ENCODE peak calls at places on chromosomes 2 and 18, in four cellular contexts. J is GM23338, Q is SK-N-SH, G is Karpas-422. S is an unnamed sample.

GRCh38 chr18:2874765-2875164 is 28.0 kb downstream of the EMILIN2 start:
- DNase-seq in Q (no peak), G (no peak), J (no peak), S (no peak)

GRCh38 chr2:182915369-182916326 is 49.2 kb upstream of the FRZB start:
- DNase-seq in Q (no peak), J (no peak), G (no peak), S (peak; percentile 79)

GRCh38 chr2:9165625-9166024 is 41.0 kb upstream of the ASAP2 start:
- DNase-seq in G (no peak), J (no peak), Q (no peak), S (peak; percentile 73)

GRCh38 chr2:44810892-44811530 is 130.5 kb upstream of the SIX3 start:
- DNase-seq in G (no peak), J (peak; percentile 20), Q (no peak), S (no peak)

GRCh38 chr18:38481576-38481975 is 916.0 kb upstream of the CELF4 start:
- DNase-seq in G (no peak), J (no peak), Q (no peak), S (no peak)

GRCh38 chr18:49123431-49123830 is 172.7 kb upstream of the SMAD7 start:
- DNase-seq in Q (no peak), G (peak; percentile 9), J (no peak), S (no peak)

GRCh38 chr2:234955971-234956509 is 4.2 kb downstream of the SH3BP4 start:
- DNase-seq in Q (no peak), G (no peak), J (peak; percentile 29), S (no peak)

GRCh38 chr2:219525533-219526232 is 11.4 kb downstream of the ASIC4 start:
- DNase-seq in G (no peak), J (no peak), Q (peak; percentile 91), S (no peak)

GRCh38 chr2:217249086-217249485 is 389.2 kb upstream of the TNP1 start:
- DNase-seq in J (no peak), G (no peak), Q (no peak), S (no peak)

GRCh38 chr2:45808294-45808693 is 156.8 kb downstream of the PRKCE start:
- DNase-seq in J (no peak), Q (no peak), G (no peak), S (no peak)

GRCh38 chr2:40302751-40303150 is 149.1 kb downstream of the SLC8A1 start:
- DNase-seq in G (no peak), Q (no peak), J (no peak), S (no peak)

GRCh38 chr2:213150315-213150951 is 979 bp downstream of the IKZF2 start:
- DNase-seq in Q (no peak), J (peak; percentile 79), G (no peak), S (peak; percentile 81)

GRCh38 chr2:241219856-241220356 is 31.4 kb downstream of the ANO7 start:
- DNase-seq in Q (no peak), J (no peak), G (no peak), S (no peak)

GRCh38 chr2:109720379-109721116 is 73.6 kb upstream of the RGPD5 start:
- DNase-seq in G (no peak), J (no peak), Q (no peak), S (no peak)

GRCh38 chr2:112644155-112644932 is 1.4 kb upstream of the SLC20A1 start:
- DNase-seq in G (no peak), J (peak; percentile 58), Q (no peak), S (peak; percentile 92)

GRCh38 chr18:10419420-10420103 is 34.9 kb upstream of the APCDD1 start:
- DNase-seq in J (no peak), Q (no peak), G (no peak), S (no peak)

GRCh38 chr2:9675369-9676351 is 44.9 kb upstream of the YWHAQ start:
- DNase-seq in J (peak; percentile 18), G (no peak), Q (no peak), S (peak; percentile 87)

GRCh38 chr2:7882296-7882695 is 799.6 kb upstream of the ID2 start:
- DNase-seq in Q (no peak), J (no peak), G (no peak), S (no peak)

GRCh38 chr2:238966274-238966937 is 118.5 kb downstream of the TWIST2 start:
- DNase-seq in Q (no peak), G (no peak), J (no peak), S (no peak)

GRCh38 chr2:128894896-128895295 is 576.2 kb upstream of the HS6ST1 start:
- DNase-seq in G (no peak), Q (no peak), J (no peak), S (no peak)

GRCh38 chr2:241067501-241068135 is 34.5 kb downstream of the MTERF4 start:
- DNase-seq in J (no peak), Q (no peak), G (no peak), S (no peak)

GRCh38 chr2:10038716-10039115 is 4.6 kb upstream of the KLF11 start:
- DNase-seq in Q (no peak), G (no peak), J (no peak), S (no peak)

GRCh38 chr2:144430722-144431163 is 89.2 kb downstream of the ZEB2 start:
- DNase-seq in J (no peak), Q (peak; percentile 8), G (no peak), S (no peak)

GRCh38 chr2:239884051-239884405 is 141.1 kb downstream of the NDUFA10 start:
- DNase-seq in J (no peak), G (peak; percentile 29), Q (no peak), S (no peak)

GRCh38 chr18:28768791-28769768 is 592.1 kb upstream of the CDH2 start:
- DNase-seq in G (no peak), J (no peak), Q (no peak), S (no peak)

GRCh38 chr2:45643543-45644542 is 7.6 kb upstream of the PRKCE start:
- DNase-seq in J (peak; percentile 80), Q (peak; percentile 98), G (peak; percentile 91), S (peak; percentile 84)

GRCh38 chr2:86170449-86170848 is 24.8 kb downstream of the IMMT start:
- DNase-seq in J (no peak), G (no peak), Q (no peak), S (no peak)

GRCh38 chr2:10252202-10252601 is 50.5 kb upstream of the HPCAL1 start:
- DNase-seq in G (no peak), J (no peak), Q (no peak), S (no peak)

GRCh38 chr2:28387082-28387960 is 5.3 kb upstream of the FOSL2 start:
- DNase-seq in Q (no peak), J (no peak), G (no peak), S (peak; percentile 86)

GRCh38 chr2:102029952-102030351 is 38.2 kb downstream of the IL1R2 start:
- DNase-seq in J (no peak), Q (no peak), G (no peak), S (no peak)

GRCh38 chr2:25528173-25528572 is 145.2 kb downstream of the DTNB start:
- DNase-seq in Q (no peak), G (no peak), J (no peak), S (peak; percentile 69)

DNA sequence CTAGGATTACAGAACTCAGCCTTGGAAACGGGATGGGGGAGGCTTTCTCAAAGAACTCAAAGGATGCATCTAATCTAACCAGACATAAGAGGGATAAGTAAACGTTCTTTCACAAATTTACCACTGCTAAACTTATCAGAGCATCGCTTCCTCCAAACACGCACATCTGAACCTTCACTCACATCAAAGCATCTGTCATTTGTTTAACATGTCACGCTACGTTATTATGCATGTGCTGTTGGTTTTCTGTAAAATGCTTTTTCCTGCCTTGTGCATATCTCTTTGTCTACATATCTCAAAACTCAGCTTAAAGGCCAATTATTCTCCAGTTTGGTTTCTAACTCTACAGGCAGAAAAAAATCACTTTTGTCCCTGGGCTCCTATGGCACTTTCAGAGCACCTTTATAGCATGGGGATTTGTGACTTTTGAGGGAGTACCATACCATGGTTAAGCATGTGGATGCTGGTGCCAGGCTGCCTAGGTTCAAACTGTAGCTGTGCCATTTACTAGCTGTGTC is 106.8 kb upstream of the FSHR start:
- DNase-seq in Q (no peak), J (no peak), G (no peak), S (no peak)
- H2AFZ ChIP-seq in Q (no peak overlapping the region), J (peak overlapping the region; percentile 34), G (no peak overlapping the region), S (no peak overlapping the region)

DNA sequence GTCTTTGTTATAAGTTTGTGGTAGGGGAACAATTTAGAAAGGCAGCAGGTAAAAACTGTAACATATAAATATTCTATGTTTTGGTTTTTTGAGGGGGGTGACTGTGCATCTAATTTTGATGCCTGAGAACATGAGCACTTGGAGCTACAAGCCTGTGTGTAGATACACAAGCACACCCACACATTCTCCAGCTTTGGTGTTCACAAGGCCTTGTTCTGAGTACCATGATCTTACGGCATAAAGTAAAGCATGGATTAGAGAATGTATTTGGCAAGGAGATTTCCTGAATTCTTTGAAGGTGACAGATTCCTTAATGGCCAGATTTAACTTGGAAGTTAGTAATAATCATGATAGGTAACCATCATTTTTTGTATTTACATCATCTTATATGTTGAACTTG is 42.7 kb downstream of the MAP3K20 start:
- DNase-seq in J (no peak), G (no peak), Q (no peak), S (no peak)
- H3K4me2 ChIP-seq in J (no peak overlapping the region), G (no peak overlapping the region), Q (no peak overlapping the region), S (no peak overlapping the region)

GRCh38 chr2:16181741-16182090 is 241.4 kb downstream of the MYCN start:
- DNase-seq in Q (no peak), J (no peak), G (no peak), S (no peak)

GRCh38 chr2:16180631-16181030 is 240.3 kb downstream of the MYCN start:
- DNase-seq in J (no peak), Q (no peak), G (no peak), S (no peak)

GRCh38 chr2:16178551-16179130 is 238.3 kb downstream of the MYCN start:
- DNase-seq in Q (no peak), G (no peak), J (no peak), S (no peak)

GRCh38 chr2:16181062-16181740 is 240.9 kb downstream of the MYCN start:
- DNase-seq in G (no peak), J (no peak), Q (peak; percentile 39), S (no peak)

DNA sequence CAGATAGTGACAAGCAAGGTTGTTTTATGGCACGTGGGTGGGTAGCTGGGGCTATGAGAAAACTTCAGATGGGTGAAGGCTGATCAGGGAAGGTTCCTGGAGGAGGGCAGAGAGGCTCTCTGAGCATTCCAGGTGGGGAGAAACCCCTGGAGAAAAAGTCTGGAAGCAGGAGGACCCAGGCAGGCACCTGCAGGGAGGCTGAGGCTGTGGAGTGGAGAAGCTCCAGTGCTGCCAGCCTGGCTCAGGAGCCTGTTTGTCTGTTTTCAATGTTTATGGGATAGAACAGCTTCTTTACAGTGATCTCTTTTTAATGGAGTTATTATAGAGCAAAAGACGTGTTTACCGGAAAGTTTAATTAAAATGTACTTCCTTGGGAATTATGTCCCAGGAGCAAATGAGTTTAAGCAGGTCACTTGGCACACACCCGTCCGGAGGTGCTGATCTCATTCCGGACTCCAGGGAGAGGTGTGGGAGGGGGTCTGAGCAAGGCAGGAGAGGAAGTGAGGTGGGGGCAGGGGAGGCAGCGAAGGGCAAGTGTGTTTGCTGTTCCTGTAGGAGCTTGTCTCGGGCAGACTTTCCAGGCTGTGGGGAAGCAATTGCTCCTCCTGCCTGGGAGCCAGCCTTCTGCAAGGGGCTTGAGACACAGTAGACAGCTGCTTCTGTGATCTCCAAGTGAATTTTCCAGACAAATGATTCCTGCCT is 239.5 kb downstream of the MYCN start:
- DNase-seq in Q (no peak), J (peak; percentile 32), G (no peak), S (no peak)
- H3K9me2 ChIP-seq in Q (no peaks in the 10 kb centered on the region), J (peaks cover 6% of the 10 kb centered on the region), G (no peaks in the 10 kb centered on the region), S (no peaks in the 10 kb centered on the region)

GRCh38 chr18:32764611-32765244 is 8.1 kb downstream of the KLHL14 start:
- DNase-seq in Q (no peak), J (no peak), G (no peak), S (no peak)

GRCh38 chr18:32769242-32770180 is 3.3 kb downstream of the KLHL14 start:
- DNase-seq in G (peak; percentile 71), J (peak; percentile 69), Q (peak; percentile 48), S (no peak)

GRCh38 chr18:32768646-32769206 is 4.1 kb downstream of the KLHL14 start:
- DNase-seq in Q (no peak), G (peak; percentile 55), J (no peak), S (no peak)

GRCh38 chr18:32770181-32770650 is 2.6 kb downstream of the KLHL14 start:
- DNase-seq in J (no peak), G (peak; percentile 64), Q (peak; percentile 59), S (no peak)

GRCh38 chr18:32767400-32767799 is 5.4 kb downstream of the KLHL14 start:
- DNase-seq in J (no peak), G (peak; percentile 71), Q (no peak), S (no peak)
- H2AFZ ChIP-seq in J (no peak overlapping the region), G (no peak overlapping the region), Q (no peak overlapping the region), S (no peak overlapping the region)

S was measured in PC-3.